ENCODE peak calls at places on chromosomes 3 and 15, in ten cellular contexts. U is germinal center; K is NCI-H524 treated with DMSO at 0.1 percent for 48 hours; F is stimulated activated CD8-positive, alpha-beta memory T cell treated with anti-CD3 and anti-CD28 coated beads, Interleukin-4, amount 100 ng/mL, for 24 hours; R is Peyer's patch; O is substantia nigra; G is NCI-H446; B is stimulated activated CD4-positive, alpha-beta T cell treated with anti-CD3 and anti-CD28 coated beads, Interleukin-15, amount 100 ng/mL, for 1 hour; S is ovary; H is effector memory CD4-positive, alpha-beta T cell. Z is an unnamed sample.

GRCh38 chr3:55893045-55893664 is 406.0 kb upstream of the WNT5A start:
- DNase-seq in U (no peak), K (no peak), F (no peak), R (no peak), O (no peak), G (no peak), B (no peak), S (no peak), H (no peak), Z (no peak)

GRCh38 chr3:163707659-163708058 is 1370.6 kb downstream of the SI start:
- DNase-seq in U (no peak), K (no peak), F (no peak), R (no peak), O (no peak), G (no peak), B (no peak), S (no peak), H (no peak), Z (no peak)

GRCh38 chr3:129585949-129586657 is 20.4 kb downstream of the PLXND1 start:
- DNase-seq in U (no peak), K (no peak), F (no peak), R (no peak), O (no peak), G (no peak), B (no peak), S (no peak), H (no peak), Z (no peak)

GRCh38 chr15:26974120-26974780 is 3.3 kb downstream of the GABRG3 start:
- DNase-seq in U (no peak), K (peak), F (no peak), R (no peak), O (no peak), G (no peak), B (no peak), S (no peak), H (no peak), Z (peak)

GRCh38 chr15:57736591-57736990 is 30.1 kb downstream of the POLR2M start:
- DNase-seq in U (no peak), K (no peak), F (no peak), R (no peak), O (no peak), G (no peak), B (no peak), S (no peak), H (no peak), Z (no peak)

GRCh38 chr3:188126271-188126670 is 27.7 kb upstream of the LPP start:
- DNase-seq in U (no peak), K (no peak), F (no peak), R (no peak), O (no peak), G (no peak), B (no peak), S (no peak), H (no peak), Z (no peak)

GRCh38 chr3:110779581-110779980 is 292.0 kb upstream of the NECTIN3 start:
- DNase-seq in U (no peak), K (no peak), F (no peak), R (no peak), O (no peak), G (no peak), B (no peak), S (no peak), H (no peak), Z (no peak)

GRCh38 chr3:190566043-190566933 is 52.4 kb downstream of the IL1RAP start:
- DNase-seq in U (no peak), K (peak), F (peak), R (no peak), O (peak), G (no peak), B (no peak), S (peak), H (no peak), Z (no peak)

GRCh38 chr3:117193390-117193789 is 483.8 kb downstream of the TUSC7 start:
- DNase-seq in U (no peak), K (no peak), F (no peak), R (no peak), O (no peak), G (no peak), B (no peak), S (no peak), H (no peak), Z (no peak)

GRCh38 chr3:63030666-63031065 is 155.4 kb upstream of the CADPS start:
- DNase-seq in U (no peak), K (no peak), F (no peak), R (no peak), O (no peak), G (no peak), B (no peak), S (no peak), H (no peak), Z (no peak)

GRCh38 chr3:63864008-63864871 is 573 bp downstream of the ATXN7 start:
- DNase-seq in U (peak), K (no peak), F (peak), R (peak), O (peak), G (no peak), B (peak), S (peak), H (peak), Z (no peak)

GRCh38 chr3:73393005-73393404 is 231.7 kb downstream of the PDZRN3 start:
- DNase-seq in U (no peak), K (no peak), F (no peak), R (no peak), O (no peak), G (no peak), B (no peak), S (no peak), H (no peak), Z (no peak)

GRCh38 chr3:138441742-138442141 is 7.3 kb downstream of the ESYT3 start:
- DNase-seq in U (no peak), K (no peak), F (no peak), R (no peak), O (no peak), G (no peak), B (no peak), S (no peak), H (no peak), Z (no peak)

GRCh38 chr3:112101946-112102345 is 15.8 kb downstream of the C3orf52 start:
- DNase-seq in U (no peak), K (no peak), F (no peak), R (no peak), O (no peak), G (no peak), B (no peak), S (no peak), H (no peak), Z (no peak)